ENCODE peak calls at places on chromosomes 2 and 18, in eight cellular contexts. One of them, this sample, is unnamed.

GRCh38 chr2:118881490-118882129 is 34.2 kb upstream of the EN1 start:
- DNase-seq in H9: peak
- DNase-seq in GM13976: peak
- DNase-seq in PC-3: peak
- DNase-seq in naive thymus-derived CD4-positive, alpha-beta T cell: peak
- DNase-seq in NB4: peak
- DNase-seq in psoas muscle: no peak
- DNase-seq in cardiac muscle cell: peak
- DNase-seq in this sample: no peak

GRCh38 chr2:138275881-138276280 is 225.7 kb upstream of the SPOPL start:
- DNase-seq in H9: no peak
- DNase-seq in GM13976: no peak
- DNase-seq in PC-3: peak
- DNase-seq in naive thymus-derived CD4-positive, alpha-beta T cell: no peak
- DNase-seq in NB4: no peak
- DNase-seq in psoas muscle: no peak
- DNase-seq in cardiac muscle cell: no peak
- DNase-seq in this sample: no peak

GRCh38 chr2:166375205-166375735 is 474 bp downstream of the SCN9A start:
- DNase-seq in H9: no peak
- DNase-seq in GM13976: no peak
- DNase-seq in PC-3: peak
- DNase-seq in naive thymus-derived CD4-positive, alpha-beta T cell: no peak
- DNase-seq in NB4: peak
- DNase-seq in psoas muscle: no peak
- DNase-seq in cardiac muscle cell: peak
- DNase-seq in this sample: no peak

GRCh38 chr2:71800106-71800809 is 346.9 kb downstream of the DYSF start:
- DNase-seq in H9: no peak
- DNase-seq in GM13976: no peak
- DNase-seq in PC-3: no peak
- DNase-seq in naive thymus-derived CD4-positive, alpha-beta T cell: no peak
- DNase-seq in NB4: no peak
- DNase-seq in psoas muscle: no peak
- DNase-seq in cardiac muscle cell: no peak
- DNase-seq in this sample: no peak

GRCh38 chr18:26685438-26686173 is 137.3 kb upstream of the KCTD1 start:
- DNase-seq in H9: no peak
- DNase-seq in GM13976: no peak
- DNase-seq in PC-3: no peak
- DNase-seq in naive thymus-derived CD4-positive, alpha-beta T cell: no peak
- DNase-seq in NB4: peak
- DNase-seq in psoas muscle: no peak
- DNase-seq in cardiac muscle cell: no peak
- DNase-seq in this sample: no peak

GRCh38 chr2:239593965-239594771 is 193.3 kb upstream of the HDAC4 start:
- DNase-seq in H9: no peak
- DNase-seq in GM13976: no peak
- DNase-seq in PC-3: no peak
- DNase-seq in naive thymus-derived CD4-positive, alpha-beta T cell: no peak
- DNase-seq in NB4: no peak
- DNase-seq in psoas muscle: no peak
- DNase-seq in cardiac muscle cell: no peak
- DNase-seq in this sample: peak

GRCh38 chr18:79912409-79912991 is 39.0 kb downstream of the SLC66A2 start:
- DNase-seq in H9: peak
- DNase-seq in GM13976: peak
- DNase-seq in PC-3: no peak
- DNase-seq in naive thymus-derived CD4-positive, alpha-beta T cell: peak
- DNase-seq in NB4: no peak
- DNase-seq in psoas muscle: peak
- DNase-seq in cardiac muscle cell: peak
- DNase-seq in this sample: no peak

GRCh38 chr18:24189007-24189528 is 50.2 kb downstream of the CABYR start:
- DNase-seq in H9: no peak
- DNase-seq in GM13976: peak
- DNase-seq in PC-3: no peak
- DNase-seq in naive thymus-derived CD4-positive, alpha-beta T cell: no peak
- DNase-seq in NB4: peak
- DNase-seq in psoas muscle: no peak
- DNase-seq in cardiac muscle cell: peak
- DNase-seq in this sample: no peak

GRCh38 chr2:6764968-6765723 is 100.6 kb downstream of the CMPK2 start:
- DNase-seq in H9: peak
- DNase-seq in GM13976: no peak
- DNase-seq in PC-3: no peak
- DNase-seq in naive thymus-derived CD4-positive, alpha-beta T cell: no peak
- DNase-seq in NB4: no peak
- DNase-seq in psoas muscle: no peak
- DNase-seq in cardiac muscle cell: no peak
- DNase-seq in this sample: no peak

GRCh38 chr2:112165296-112165695 is 27.1 kb downstream of the FBLN7 start:
- DNase-seq in H9: peak
- DNase-seq in GM13976: no peak
- DNase-seq in PC-3: no peak
- DNase-seq in naive thymus-derived CD4-positive, alpha-beta T cell: no peak
- DNase-seq in NB4: no peak
- DNase-seq in psoas muscle: no peak
- DNase-seq in cardiac muscle cell: no peak
- DNase-seq in this sample: no peak

GRCh38 chr2:200466703-200467418 is 43.0 kb downstream of the KCTD18 start:
- DNase-seq in H9: no peak
- DNase-seq in GM13976: no peak
- DNase-seq in PC-3: no peak
- DNase-seq in naive thymus-derived CD4-positive, alpha-beta T cell: peak
- DNase-seq in NB4: no peak
- DNase-seq in psoas muscle: peak
- DNase-seq in cardiac muscle cell: peak
- DNase-seq in this sample: peak

GRCh38 chr2:237701859-237702370 is 74.5 kb downstream of the LRRFIP1 start:
- DNase-seq in H9: no peak
- DNase-seq in GM13976: no peak
- DNase-seq in PC-3: no peak
- DNase-seq in naive thymus-derived CD4-positive, alpha-beta T cell: no peak
- DNase-seq in NB4: peak
- DNase-seq in psoas muscle: no peak
- DNase-seq in cardiac muscle cell: no peak
- DNase-seq in this sample: no peak

GRCh38 chr2:134320930-134321329 is 67.1 kb downstream of the MGAT5 start:
- DNase-seq in H9: no peak
- DNase-seq in GM13976: no peak
- DNase-seq in PC-3: no peak
- DNase-seq in naive thymus-derived CD4-positive, alpha-beta T cell: peak
- DNase-seq in NB4: peak
- DNase-seq in psoas muscle: no peak
- DNase-seq in cardiac muscle cell: no peak
- DNase-seq in this sample: no peak

GRCh38 chr2:236674646-236675045 is 105.0 kb downstream of the ACKR3 start:
- DNase-seq in H9: no peak
- DNase-seq in GM13976: no peak
- DNase-seq in PC-3: no peak
- DNase-seq in naive thymus-derived CD4-positive, alpha-beta T cell: no peak
- DNase-seq in NB4: no peak
- DNase-seq in psoas muscle: no peak
- DNase-seq in cardiac muscle cell: no peak
- DNase-seq in this sample: no peak

GRCh38 chr2:200439981-200440380 is 69.9 kb downstream of the KCTD18 start:
- DNase-seq in H9: no peak
- DNase-seq in GM13976: no peak
- DNase-seq in PC-3: no peak
- DNase-seq in naive thymus-derived CD4-positive, alpha-beta T cell: no peak
- DNase-seq in NB4: no peak
- DNase-seq in psoas muscle: no peak
- DNase-seq in cardiac muscle cell: no peak
- DNase-seq in this sample: no peak

GRCh38 chr2:231928481-231928880 is 2.3 kb upstream of the NPPC start:
- DNase-seq in H9: no peak
- DNase-seq in GM13976: peak
- DNase-seq in PC-3: no peak
- DNase-seq in naive thymus-derived CD4-positive, alpha-beta T cell: no peak
- DNase-seq in NB4: no peak
- DNase-seq in psoas muscle: no peak
- DNase-seq in cardiac muscle cell: no peak
- DNase-seq in this sample: no peak

GRCh38 chr2:241812730-241813079 is 3.7 kb downstream of the NEU4 start:
- DNase-seq in H9: no peak
- DNase-seq in GM13976: peak
- DNase-seq in PC-3: no peak
- DNase-seq in naive thymus-derived CD4-positive, alpha-beta T cell: no peak
- DNase-seq in NB4: peak
- DNase-seq in psoas muscle: peak
- DNase-seq in cardiac muscle cell: no peak
- DNase-seq in this sample: no peak

GRCh38 chr2:69159988-69160387 is 147.0 kb downstream of the ANTXR1 start:
- DNase-seq in H9: peak
- DNase-seq in GM13976: no peak
- DNase-seq in PC-3: no peak
- DNase-seq in naive thymus-derived CD4-positive, alpha-beta T cell: no peak
- DNase-seq in NB4: no peak
- DNase-seq in psoas muscle: no peak
- DNase-seq in cardiac muscle cell: no peak
- DNase-seq in this sample: no peak

GRCh38 chr2:71252862-71253261 is 26.0 kb upstream of the PAIP2B start:
- DNase-seq in H9: no peak
- DNase-seq in GM13976: no peak
- DNase-seq in PC-3: no peak
- DNase-seq in naive thymus-derived CD4-positive, alpha-beta T cell: no peak
- DNase-seq in NB4: no peak
- DNase-seq in psoas muscle: no peak
- DNase-seq in cardiac muscle cell: no peak
- DNase-seq in this sample: no peak

GRCh38 chr2:68889500-68889899 is 18.3 kb upstream of the BMP10 start:
- DNase-seq in H9: no peak
- DNase-seq in GM13976: no peak
- DNase-seq in PC-3: no peak
- DNase-seq in naive thymus-derived CD4-positive, alpha-beta T cell: no peak
- DNase-seq in NB4: no peak
- DNase-seq in psoas muscle: no peak
- DNase-seq in cardiac muscle cell: peak
- DNase-seq in this sample: no peak

GRCh38 chr2:159968282-159968900 is 94.0 kb downstream of the PLA2R1 start:
- DNase-seq in H9: peak
- DNase-seq in GM13976: peak
- DNase-seq in PC-3: peak
- DNase-seq in naive thymus-derived CD4-positive, alpha-beta T cell: peak
- DNase-seq in NB4: peak
- DNase-seq in psoas muscle: no peak
- DNase-seq in cardiac muscle cell: peak
- DNase-seq in this sample: no peak

GRCh38 chr2:43013821-43014345 is 212.5 kb downstream of the ZFP36L2 start:
- DNase-seq in H9: no peak
- DNase-seq in GM13976: no peak
- DNase-seq in PC-3: no peak
- DNase-seq in naive thymus-derived CD4-positive, alpha-beta T cell: no peak
- DNase-seq in NB4: peak
- DNase-seq in psoas muscle: no peak
- DNase-seq in cardiac muscle cell: no peak
- DNase-seq in this sample: no peak

GRCh38 chr2:234158189-234158588 is 107.7 kb downstream of the SPP2 start:
- DNase-seq in H9: no peak
- DNase-seq in GM13976: no peak
- DNase-seq in PC-3: no peak
- DNase-seq in naive thymus-derived CD4-positive, alpha-beta T cell: no peak
- DNase-seq in NB4: no peak
- DNase-seq in psoas muscle: no peak
- DNase-seq in cardiac muscle cell: no peak
- DNase-seq in this sample: no peak

GRCh38 chr2:237128026-237128703 is 42.5 kb downstream of the COPS8 start:
- DNase-seq in H9: peak
- DNase-seq in GM13976: no peak
- DNase-seq in PC-3: peak
- DNase-seq in naive thymus-derived CD4-positive, alpha-beta T cell: no peak
- DNase-seq in NB4: no peak
- DNase-seq in psoas muscle: peak
- DNase-seq in cardiac muscle cell: peak
- DNase-seq in this sample: peak

GRCh38 chr2:231926761-231927565 is 767 bp upstream of the NPPC start:
- DNase-seq in H9: peak
- DNase-seq in GM13976: peak
- DNase-seq in PC-3: peak
- DNase-seq in naive thymus-derived CD4-positive, alpha-beta T cell: no peak
- DNase-seq in NB4: peak
- DNase-seq in psoas muscle: no peak
- DNase-seq in cardiac muscle cell: peak
- DNase-seq in this sample: peak

GRCh38 chr18:39959839-39960238 is 1995.2 kb upstream of the PIK3C3 start:
- DNase-seq in H9: no peak
- DNase-seq in GM13976: no peak
- DNase-seq in PC-3: peak
- DNase-seq in naive thymus-derived CD4-positive, alpha-beta T cell: no peak
- DNase-seq in NB4: no peak
- DNase-seq in psoas muscle: no peak
- DNase-seq in cardiac muscle cell: no peak
- DNase-seq in this sample: no peak

GRCh38 chr2:41966431-41966893 is 81.4 kb upstream of the PKDCC start:
- DNase-seq in H9: no peak
- DNase-seq in GM13976: no peak
- DNase-seq in PC-3: peak
- DNase-seq in naive thymus-derived CD4-positive, alpha-beta T cell: no peak
- DNase-seq in NB4: peak
- DNase-seq in psoas muscle: peak
- DNase-seq in cardiac muscle cell: peak
- DNase-seq in this sample: peak

GRCh38 chr2:207683438-207683837 is 28.0 kb upstream of the CCNYL1 start:
- DNase-seq in H9: no peak
- DNase-seq in GM13976: no peak
- DNase-seq in PC-3: peak
- DNase-seq in naive thymus-derived CD4-positive, alpha-beta T cell: no peak
- DNase-seq in NB4: no peak
- DNase-seq in psoas muscle: no peak
- DNase-seq in cardiac muscle cell: peak
- DNase-seq in this sample: no peak

GRCh38 chr2:289362-290089 is 1.6 kb upstream of the ALKAL2 start:
- DNase-seq in H9: peak
- DNase-seq in GM13976: peak
- DNase-seq in PC-3: peak
- DNase-seq in naive thymus-derived CD4-positive, alpha-beta T cell: peak
- DNase-seq in NB4: no peak
- DNase-seq in psoas muscle: no peak
- DNase-seq in cardiac muscle cell: peak
- DNase-seq in this sample: peak

GRCh38 chr2:189698020-189698887 is 23.8 kb downstream of the ANKAR start:
- DNase-seq in H9: peak
- DNase-seq in GM13976: peak
- DNase-seq in PC-3: peak
- DNase-seq in naive thymus-derived CD4-positive, alpha-beta T cell: peak
- DNase-seq in NB4: peak
- DNase-seq in psoas muscle: no peak
- DNase-seq in cardiac muscle cell: peak
- DNase-seq in this sample: no peak

GRCh38 chr2:75130171-75130570 is 69.1 kb downstream of the TACR1 start:
- DNase-seq in H9: peak
- DNase-seq in GM13976: no peak
- DNase-seq in PC-3: peak
- DNase-seq in naive thymus-derived CD4-positive, alpha-beta T cell: no peak
- DNase-seq in NB4: peak
- DNase-seq in psoas muscle: no peak
- DNase-seq in cardiac muscle cell: no peak
- DNase-seq in this sample: no peak

GRCh38 chr2:241992753-241993152 is 123.2 kb downstream of the RTP5 start:
- DNase-seq in H9: no peak
- DNase-seq in GM13976: no peak
- DNase-seq in PC-3: no peak
- DNase-seq in naive thymus-derived CD4-positive, alpha-beta T cell: no peak
- DNase-seq in NB4: no peak
- DNase-seq in psoas muscle: no peak
- DNase-seq in cardiac muscle cell: no peak
- DNase-seq in this sample: no peak

GRCh38 chr2:119753041-119753929 is 6.4 kb upstream of the PTPN4 start:
- DNase-seq in H9: no peak
- DNase-seq in GM13976: peak
- DNase-seq in PC-3: peak
- DNase-seq in naive thymus-derived CD4-positive, alpha-beta T cell: peak
- DNase-seq in NB4: peak
- DNase-seq in psoas muscle: no peak
- DNase-seq in cardiac muscle cell: peak
- DNase-seq in this sample: no peak

GRCh38 chr2:117360586-117360985 is 453.9 kb upstream of the DDX18 start:
- DNase-seq in H9: no peak
- DNase-seq in GM13976: no peak
- DNase-seq in PC-3: peak
- DNase-seq in naive thymus-derived CD4-positive, alpha-beta T cell: no peak
- DNase-seq in NB4: no peak
- DNase-seq in psoas muscle: no peak
- DNase-seq in cardiac muscle cell: no peak
- DNase-seq in this sample: no peak